ENCODE peak calls at places on chromosomes 3 and 15, in five cellular contexts. B, P, F, C and Y are unnamed samples.
A peak's percentile ranks its signal among the peaks of the same experiment; 100 is the strongest.

GRCh38 chr3:140572334-140572733 is 105.5 kb upstream of the TRIM42 start:
- DNase-seq in B (no peak), P (no peak), F (no peak), C (no peak), Y (no peak)

GRCh38 chr3:36496734-36497133 is 116.4 kb downstream of the STAC start:
- DNase-seq in B (peak; percentile 57), P (no peak), F (no peak), C (peak; percentile 49), Y (no peak)

GRCh38 chr15:90000175-90000923 is 775 bp upstream of the ZNF710 start:
- DNase-seq in B (peak; percentile 34), P (no peak), F (peak; percentile 81), C (peak; percentile 24), Y (peak; percentile 41)

GRCh38 chr3:112739252-112739945 is 98.5 kb upstream of the CCDC80 start:
- DNase-seq in B (peak; percentile 48), P (peak; percentile 63), F (no peak), C (peak; percentile 54), Y (no peak)

GRCh38 chr15:35953424-35953823 is 407.5 kb upstream of the DPH6 start:
- DNase-seq in B (no peak), P (no peak), F (no peak), C (no peak), Y (no peak)

GRCh38 chr3:164851204-164851603 is 227.1 kb downstream of the SI start:
- DNase-seq in B (no peak), P (no peak), F (no peak), C (no peak), Y (no peak)

GRCh38 chr3:11907667-11908660 is 61.3 kb upstream of the TAMM41 start:
- DNase-seq in B (no peak), P (no peak), F (no peak), C (no peak), Y (no peak)

GRCh38 chr3:22231061-22231460 is 480.1 kb upstream of the ZNF385D start:
- DNase-seq in B (peak; percentile 15), P (peak; percentile 19), F (no peak), C (no peak), Y (no peak)

GRCh38 chr15:92650966-92651365 is 4.6 kb downstream of the FAM174B start:
- DNase-seq in B (no peak), P (no peak), F (no peak), C (no peak), Y (no peak)

GRCh38 chr3:14532691-14533456 is 7.3 kb downstream of the GRIP2 start:
- DNase-seq in B (peak; percentile 5), P (peak; percentile 60), F (peak; percentile 73), C (peak; percentile 58), Y (no peak)

GRCh38 chr3:65914740-65915366 is 123.9 kb downstream of the MAGI1 start:
- DNase-seq in B (peak; percentile 13), P (peak; percentile 2), F (no peak), C (peak; percentile 6), Y (no peak)

GRCh38 chr3:191303596-191303995 is 25.6 kb upstream of the CCDC50 start:
- DNase-seq in B (peak; percentile 27), P (no peak), F (no peak), C (no peak), Y (no peak)

GRCh38 chr3:158105710-158106438 is at the start of gene SHOX2:
- DNase-seq in B (peak; percentile 65), P (no peak), F (peak; percentile 81), C (no peak), Y (peak; percentile 37)

GRCh38 chr3:10515884-10516495 is 10.6 kb upstream of the ATP2B2 start:
- DNase-seq in B (no peak), P (peak; percentile 27), F (peak; percentile 35), C (no peak), Y (no peak)
- TF ChIP-seq CTCF in B (no peak), P (peak; percentile 52), F (no peak), C (no peak), Y (no peak)

GRCh38 chr15:77898811-77899730 is 178.4 kb downstream of the TBC1D2B start:
- DNase-seq in B (no peak), P (no peak), F (peak; percentile 74), C (no peak), Y (no peak)

GRCh38 chr15:77904901-77905300 is 172.6 kb downstream of the TBC1D2B start:
- DNase-seq in B (no peak), P (no peak), F (no peak), C (no peak), Y (no peak)

GRCh38 chr15:77904436-77904821 is 173.1 kb downstream of the TBC1D2B start:
- DNase-seq in B (no peak), P (no peak), F (peak; percentile 58), C (no peak), Y (no peak)

GRCh38 chr15:77901251-77901881 is 176.1 kb downstream of the TBC1D2B start:
- DNase-seq in B (no peak), P (no peak), F (peak; percentile 64), C (no peak), Y (no peak)

DNA sequence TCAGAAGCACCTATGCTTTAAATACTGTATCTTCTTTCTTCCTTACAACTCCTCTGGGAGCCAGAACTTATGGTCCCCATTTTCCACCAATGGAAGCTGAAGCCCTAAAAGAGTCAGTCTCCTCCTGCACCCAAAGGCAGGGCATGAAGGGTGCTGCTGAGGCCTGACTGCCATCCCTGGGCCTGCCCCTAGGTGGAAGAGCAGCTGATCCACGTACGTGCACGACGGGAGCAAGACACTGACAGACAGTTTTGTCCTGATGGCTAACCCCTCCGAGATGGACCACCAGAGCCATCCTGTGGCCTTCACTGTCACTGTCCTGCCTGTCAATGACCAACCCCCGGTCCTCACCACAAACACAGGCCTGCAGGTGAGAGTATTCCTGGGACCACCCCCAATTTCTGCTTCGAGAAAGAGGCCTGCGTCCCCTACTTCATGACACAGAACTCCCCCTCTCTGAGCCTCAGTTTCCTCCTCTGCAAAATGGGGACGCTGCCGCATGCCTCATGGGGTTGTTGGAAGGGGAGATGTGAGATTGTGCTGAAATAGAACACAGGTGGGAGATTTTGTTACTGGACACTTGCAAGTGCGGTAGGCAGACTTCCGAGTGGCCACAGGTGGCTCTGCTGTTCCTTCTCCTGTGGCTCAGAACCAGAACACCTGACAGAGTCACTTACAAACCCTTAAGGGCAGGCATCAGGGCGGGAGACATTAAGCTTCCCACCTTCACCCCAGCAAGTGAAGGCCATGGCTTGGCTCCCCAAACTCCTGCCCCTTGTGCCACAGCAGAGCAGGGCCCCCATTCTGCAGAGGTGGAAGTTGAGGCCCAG is 175.4 kb downstream of the TBC1D2B start:
- DNase-seq in B (no peak), P (no peak), F (no peak), C (no peak), Y (no peak)
- TF ChIP-seq CTCF in B (peak; percentile 10), P (peak; percentile 18), F (no peak), C (peak; percentile 30), Y (no peak)

GRCh38 chr15:33710746-33711145 is 257.6 kb upstream of the CHRM5 start:
- DNase-seq in B (no peak), P (no peak), F (no peak), C (no peak), Y (no peak)
- TF ChIP-seq CTCF in B (no peak), P (no peak), F (no peak), C (no peak), Y (no peak)

DNA sequence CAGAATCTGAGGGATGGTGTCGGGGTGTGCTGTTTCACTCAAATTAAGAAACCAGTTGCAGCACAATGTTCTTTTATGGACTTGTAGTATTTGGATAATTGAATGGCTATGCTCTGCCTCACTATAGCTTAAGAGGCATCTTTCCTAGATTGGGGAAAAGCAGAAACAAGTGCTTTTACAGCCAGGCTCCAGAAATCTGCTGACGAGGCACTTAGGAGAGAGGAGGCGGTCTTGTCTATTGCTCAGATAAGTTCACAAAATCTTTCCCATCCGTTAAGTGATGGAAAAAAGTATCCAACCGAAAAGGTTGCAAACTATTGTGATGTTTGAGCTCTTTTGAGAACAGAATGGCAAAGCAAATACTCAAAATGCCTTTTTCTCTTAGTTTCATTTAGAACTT is 336.1 kb upstream of the RARB start:
- DNase-seq in B (no peak), P (no peak), F (no peak), C (no peak), Y (no peak)
- TF ChIP-seq CTCF in B (no peak), P (no peak), F (no peak), C (no peak), Y (no peak)

GRCh38 chr3:171162986-171163723 is 136.6 kb upstream of the SLC2A2 start:
- DNase-seq in B (no peak), P (peak; percentile 53), F (no peak), C (no peak), Y (no peak)
- TF ChIP-seq CTCF in B (peak; percentile 60), P (peak; percentile 87), F (peak; percentile 23), C (peak; percentile 75), Y (peak; percentile 72)

GRCh38 chr15:74382004-74382816 is 14.8 kb upstream of the CYP11A1 start:
- DNase-seq in B (peak; percentile 82), P (peak; percentile 91), F (peak; percentile 93), C (peak; percentile 83), Y (peak; percentile 89)
- TF ChIP-seq CTCF in B (peak; percentile 98), P (peak; percentile 95), F (peak; percentile 93), C (peak; percentile 99), Y (peak; percentile 96)

GRCh38 chr15:81183403-81183760 is 13.3 kb upstream of the IL16 start:
- DNase-seq in B (no peak), P (no peak), F (no peak), C (no peak), Y (no peak)

GRCh38 chr15:81182031-81182745 is 14.5 kb upstream of the IL16 start:
- DNase-seq in B (peak; percentile 56), P (no peak), F (no peak), C (no peak), Y (peak; percentile 11)

GRCh38 chr15:81181220-81181619 is 15.5 kb upstream of the IL16 start:
- DNase-seq in B (no peak), P (no peak), F (no peak), C (no peak), Y (no peak)

GRCh38 chr15:81184188-81184587 is 12.5 kb upstream of the IL16 start:
- DNase-seq in B (peak; percentile 13), P (no peak), F (no peak), C (no peak), Y (no peak)

DNA sequence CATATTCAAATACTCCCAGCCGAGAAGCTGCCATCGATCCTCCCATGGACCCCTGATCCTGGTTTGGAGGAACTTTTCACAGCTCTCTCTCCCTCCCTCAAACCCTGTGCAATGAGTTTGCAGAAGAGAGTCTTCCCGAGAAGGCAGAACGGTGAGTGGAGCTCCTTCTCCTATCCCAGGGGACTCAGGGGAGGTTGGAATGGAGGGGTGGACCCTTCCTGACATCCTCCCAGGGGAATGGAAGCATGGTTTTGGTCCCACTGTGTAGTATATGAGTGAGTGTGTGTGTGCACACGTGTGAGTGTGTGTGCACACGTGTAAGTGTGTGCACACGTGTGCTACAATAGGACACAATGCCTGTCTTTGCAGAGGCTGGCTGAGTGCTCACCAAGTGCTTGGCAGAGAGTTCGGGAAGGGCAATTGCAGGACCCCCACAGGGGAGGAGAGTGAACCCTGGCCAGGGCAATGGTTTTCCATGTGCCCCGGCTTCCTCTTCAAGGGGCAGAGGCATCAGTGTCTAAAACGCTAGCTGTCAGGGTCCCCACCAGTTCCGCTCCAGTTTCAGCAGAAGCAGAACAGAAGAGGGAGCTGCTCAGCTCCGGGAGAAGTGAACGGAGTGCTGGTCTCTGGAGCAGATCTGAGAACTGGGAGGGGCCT is 13.8 kb upstream of the IL16 start:
- DNase-seq in B (peak; percentile 22), P (no peak), F (no peak), C (no peak), Y (no peak)
- TF ChIP-seq CTCF in B (no peak), P (no peak), F (no peak), C (no peak), Y (no peak)

GRCh38 chr3:178795349-178795748 is 259.1 kb downstream of the KCNMB2 start:
- DNase-seq in B (no peak), P (no peak), F (no peak), C (no peak), Y (no peak)

GRCh38 chr3:178794711-178795110 is 258.5 kb downstream of the KCNMB2 start:
- DNase-seq in B (no peak), P (no peak), F (no peak), C (no peak), Y (no peak)
- TF ChIP-seq CTCF in B (no peak), P (no peak), F (no peak), C (no peak), Y (no peak)